ENCODE peak calls at places on chromosome 4, in six cellular contexts. Y, T, C, Z, W and H are unnamed samples. For H3K9me3, the result is how much of the 10 kb centered on the place peaks cover.

GRCh38 chr4:88985088-88985779 is 71.8 kb downstream of the FAM13A start:
- DNase-seq in Y (no peak), T (no peak), C (no peak), Z (no peak), W (no peak), H (no peak)

GRCh38 chr4:143585548-143585947 is 72.0 kb downstream of the SMARCA5 start:
- DNase-seq in Y (no peak), T (no peak), C (no peak), Z (no peak), W (no peak), H (no peak)

GRCh38 chr4:146981651-146982050 is 36.0 kb upstream of the TTC29 start:
- DNase-seq in Y (no peak), T (no peak), C (peak), Z (no peak), W (no peak), H (no peak)

GRCh38 chr4:152399246-152399645 is 136.6 kb downstream of the FBXW7 start:
- DNase-seq in Y (no peak), T (no peak), C (no peak), Z (no peak), W (no peak), H (no peak)

GRCh38 chr4:2389691-2390090 is 28.8 kb downstream of the ZFYVE28 start:
- DNase-seq in Y (no peak), T (no peak), C (no peak), Z (no peak), W (no peak), H (no peak)

GRCh38 chr4:150262611-150263010 is 184.4 kb downstream of the DCLK2 start:
- DNase-seq in Y (no peak), T (no peak), C (no peak), Z (no peak), W (no peak), H (no peak)

GRCh38 chr4:52841707-52842456 is 20.2 kb upstream of the RASL11B start:
- DNase-seq in Y (no peak), T (peak), C (no peak), Z (no peak), W (peak), H (no peak)

GRCh38 chr4:1842993-1843448 is 12.9 kb downstream of the LETM1 start:
- DNase-seq in Y (no peak), T (peak), C (no peak), Z (no peak), W (no peak), H (no peak)

GRCh38 chr4:63841266-63841665 is 568.0 kb downstream of the TECRL start:
- DNase-seq in Y (no peak), T (no peak), C (no peak), Z (no peak), W (no peak), H (no peak)

GRCh38 chr4:166506051-166506450 is 633.0 kb downstream of the TLL1 start:
- DNase-seq in Y (no peak), T (no peak), C (no peak), Z (no peak), W (no peak), H (no peak)

GRCh38 chr4:110163327-110164070 is 34.9 kb downstream of the ELOVL6 start:
- DNase-seq in Y (no peak), T (no peak), C (no peak), Z (no peak), W (no peak), H (no peak)

GRCh38 chr4:152308925-152309324 is 227.0 kb downstream of the FBXW7 start:
- DNase-seq in Y (no peak), T (no peak), C (no peak), Z (no peak), W (no peak), H (no peak)

GRCh38 chr4:56261027-56261426 is 126.3 kb downstream of the AASDH start:
- DNase-seq in Y (no peak), T (no peak), C (no peak), Z (no peak), W (no peak), H (no peak)

GRCh38 chr4:94506822-94507221 is 55.1 kb downstream of the PDLIM5 start:
- DNase-seq in Y (no peak), T (no peak), C (no peak), Z (no peak), W (no peak), H (no peak)

GRCh38 chr4:7553280-7553679 is 118.5 kb upstream of the PSAPL1 start:
- DNase-seq in Y (no peak), T (no peak), C (no peak), Z (no peak), W (no peak), H (no peak)

GRCh38 chr4:7552466-7552865 is 117.7 kb upstream of the PSAPL1 start:
- DNase-seq in Y (no peak), T (no peak), C (no peak), Z (no peak), W (no peak), H (no peak)

GRCh38 chr4:7546809-7547367 is 112.2 kb upstream of the PSAPL1 start:
- DNase-seq in Y (no peak), T (no peak), C (no peak), Z (no peak), W (no peak), H (no peak)

GRCh38 chr4:7547368-7548040 is 112.8 kb upstream of the PSAPL1 start:
- DNase-seq in Y (no peak), T (no peak), C (no peak), Z (no peak), W (no peak), H (no peak)

GRCh38 chr4:7549866-7550265 is 115.1 kb upstream of the PSAPL1 start:
- DNase-seq in Y (no peak), T (no peak), C (no peak), Z (no peak), W (no peak), H (no peak)
- H3K9me3 ChIP-seq in Y (under half), T (under half), C (under half), Z (under half), W (under half), H (under half)

GRCh38 chr4:112357453-112357852 is 60.3 kb downstream of the ALPK1 start:
- DNase-seq in Y (no peak), T (no peak), C (no peak), Z (no peak), W (no peak), H (no peak)
- H3K9me3 ChIP-seq in Y (under half), T (under half), C (under half), Z (under half), W (under half), H (under half)

DNA sequence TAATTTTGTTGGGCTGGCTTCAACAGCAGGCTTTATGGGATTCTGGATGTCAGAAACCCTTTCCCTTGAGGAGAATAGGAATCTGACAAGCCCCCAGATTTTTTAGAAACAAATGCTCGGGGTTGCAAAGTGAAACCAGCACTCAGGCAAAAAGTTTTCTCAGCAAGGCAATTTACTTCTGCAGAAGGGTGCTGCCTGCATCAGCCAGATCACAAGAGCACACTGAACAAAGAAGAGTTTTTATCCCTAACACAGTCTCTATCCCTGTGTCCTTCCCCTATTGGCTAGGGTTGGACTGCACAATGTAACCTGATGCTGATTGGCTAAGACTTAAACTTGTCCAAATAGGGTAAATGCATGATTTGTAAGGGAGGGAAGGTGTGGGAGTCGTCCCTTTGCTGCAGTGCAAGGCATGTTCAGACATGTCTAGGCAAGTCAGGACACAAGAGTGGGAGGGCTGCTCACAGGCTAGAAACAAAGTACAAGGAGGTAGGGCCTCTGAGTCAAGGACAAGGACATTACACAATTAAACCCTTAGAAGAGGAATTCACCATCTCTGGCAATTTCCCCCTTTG is 175.8 kb downstream of the CCNG2 start:
- DNase-seq in Y (no peak), T (no peak), C (no peak), Z (no peak), W (no peak), H (no peak)
- H3K9me3 ChIP-seq in Y (under half), T (under half), C (under half), Z (under half), W (under half), H (under half)

DNA sequence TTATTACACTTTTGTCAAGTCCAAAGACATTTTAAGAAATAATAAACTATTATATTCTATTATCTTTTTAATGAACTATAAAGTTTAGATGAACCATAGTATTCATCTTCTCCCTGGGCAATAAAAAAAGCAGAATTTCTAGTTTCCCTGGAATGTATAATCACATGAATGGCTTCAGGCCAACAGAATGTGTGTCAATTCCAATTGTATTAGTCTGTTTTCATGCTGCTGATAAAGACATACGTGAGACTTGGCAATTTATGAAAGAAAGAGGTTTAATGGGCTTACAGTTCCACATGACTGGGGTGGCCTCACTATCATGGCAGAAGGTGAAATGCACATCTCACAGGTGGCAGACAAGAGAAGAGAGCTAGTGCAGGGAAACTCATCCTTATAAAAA is 70.7 kb upstream of the ANXA10 start:
- DNase-seq in Y (no peak), T (no peak), C (no peak), Z (no peak), W (no peak), H (no peak)
- H3K9me3 ChIP-seq in Y (under half), T (under half), C (under half), Z (under half), W (under half), H (under half)